ENCODE peak calls at places on chromosomes 4 and X, in five cellular contexts. F, T, X, I and S are unnamed samples.

GRCh38 chr4:153296424-153296823 is 48.1 kb upstream of the MND1 start:
- DNase-seq in F (no peak), X (peak; percentile 47), T (peak; percentile 73), I (no peak), S (no peak)

GRCh38 chr4:119068529-119068962 is 67.1 kb upstream of the MYOZ2 start:
- DNase-seq in F (no peak), X (no peak), I (no peak), T (peak; percentile 36), S (no peak)

GRCh38 chr4:131635191-131635590 is 1513.9 kb upstream of the PCDH10 start:
- DNase-seq in F (no peak), X (no peak), T (no peak), I (no peak), S (no peak)

GRCh38 chr4:30870513-30870912 is 150.3 kb downstream of the PCDH7 start:
- DNase-seq in T (no peak), F (no peak), I (no peak), X (peak; percentile 42), S (no peak)

GRCh38 chr4:179843370-179843769 is 2399.8 kb upstream of the TENM3 start:
- DNase-seq in T (no peak), X (no peak), F (no peak), I (no peak), S (peak; percentile 2)

GRCh38 chr4:93888308-93888707 is 59.8 kb downstream of the ATOH1 start:
- DNase-seq in F (no peak), X (no peak), T (no peak), I (no peak), S (no peak)

GRCh38 chr4:69731826-69732225 is 28.6 kb downstream of the SULT1B1 start:
- DNase-seq in T (peak; percentile 40), X (no peak), I (no peak), F (no peak), S (no peak)

GRCh38 chr4:9987749-9988346 is 33.4 kb downstream of the SLC2A9 start:
- DNase-seq in T (no peak), X (no peak), I (no peak), F (no peak), S (no peak)

GRCh38 chrX:95911062-95911461 is 773.6 kb upstream of the DIAPH2 start:
- DNase-seq in I (no peak), X (no peak), F (no peak), T (no peak), S (no peak)

GRCh38 chrX:135295238-135295943 is 13.9 kb upstream of the ETDC start:
- DNase-seq in F (peak; percentile 26), T (peak; percentile 54), I (peak; percentile 25), X (peak; percentile 31), S (no peak)

GRCh38 chrX:96006281-96006680 is 678.4 kb upstream of the DIAPH2 start:
- DNase-seq in F (no peak), X (no peak), I (no peak), T (peak; percentile 7), S (no peak)

GRCh38 chrX:39630344-39630743 is 467.4 kb downstream of the BCOR start:
- DNase-seq in I (no peak), F (no peak), T (no peak), X (no peak), S (no peak)

GRCh38 chrX:16671005-16671404 is 21.0 kb downstream of the S100G start:
- DNase-seq in T (peak; percentile 74), X (peak; percentile 32), I (no peak), F (no peak), S (no peak)

GRCh38 chr4:94650690-94651089 is 107.1 kb upstream of the BMPR1B start:
- DNase-seq in F (no peak), T (no peak), I (no peak), X (no peak), S (no peak)

GRCh38 chrX:37425370-37425769 is 76.2 kb downstream of the PRRG1 start:
- DNase-seq in X (peak; percentile 18), I (no peak), T (no peak), F (no peak), S (no peak)

GRCh38 chr4:30821891-30822612 is 101.9 kb downstream of the PCDH7 start:
- DNase-seq in X (peak; percentile 95), F (no peak), T (no peak), I (no peak), S (peak; percentile 90)

GRCh38 chr4:101855239-101855638 is 64.7 kb downstream of the BANK1 start:
- DNase-seq in F (no peak), X (no peak), I (no peak), T (no peak), S (no peak)

GRCh38 chr4:38943355-38943754 is 75.7 kb downstream of the FAM114A1 start:
- DNase-seq in X (no peak), F (no peak), T (peak; percentile 16), I (peak; percentile 44), S (no peak)

GRCh38 chr4:82084747-82085146 is 289.0 kb downstream of the HNRNPD start:
- DNase-seq in F (no peak), I (no peak), T (no peak), X (no peak), S (no peak)

GRCh38 chr4:152118819-152119553 is 358.2 kb upstream of the GATB start:
- DNase-seq in F (peak; percentile 11), I (no peak), T (no peak), X (no peak), S (no peak)
- H3K4me3 ChIP-seq in F (no peak overlapping the region), I (no peak overlapping the region), T (no peak overlapping the region), X (no peak overlapping the region), S (no peak overlapping the region)

GRCh38 chr4:85368932-85369331 is 106.0 kb upstream of the ARHGAP24 start:
- DNase-seq in X (no peak), T (no peak), I (no peak), F (no peak), S (no peak)

GRCh38 chr4:85368240-85368639 is 106.7 kb upstream of the ARHGAP24 start:
- DNase-seq in T (no peak), X (no peak), I (no peak), F (no peak), S (no peak)

GRCh38 chr4:85369703-85370380 is 105.1 kb upstream of the ARHGAP24 start:
- DNase-seq in X (no peak), I (no peak), F (no peak), T (no peak), S (no peak)

GRCh38 chr4:85370400-85371032 is 104.4 kb upstream of the ARHGAP24 start:
- DNase-seq in F (no peak), T (peak; percentile 58), I (peak; percentile 10), X (peak; percentile 8), S (no peak)

GRCh38 chr4:85367815-85368214 is 107.1 kb upstream of the ARHGAP24 start:
- DNase-seq in F (no peak), T (no peak), I (no peak), X (no peak), S (no peak)
- TF ChIP-seq CTCF in F (no peak), T (no peak), I (no peak), X (no peak), S (no peak)

GRCh38 chr4:74108457-74109115 is 9.6 kb upstream of the CXCL2 start:
- DNase-seq in X (no peak), F (no peak), T (no peak), I (no peak), S (no peak)
- H3K4me3 ChIP-seq in X (no peak overlapping the region), F (no peak overlapping the region), T (no peak overlapping the region), I (no peak overlapping the region), S (no peak overlapping the region)

GRCh38 chr4:77859256-77859655 is 3.4 kb upstream of the MRPL1 start:
- DNase-seq in I (no peak), T (no peak), X (no peak), F (no peak), S (no peak)

GRCh38 chr4:77865259-77865658 is 2.6 kb downstream of the MRPL1 start:
- DNase-seq in X (no peak), T (no peak), F (no peak), I (no peak), S (no peak)

GRCh38 chr4:77861500-77861899 is 1.1 kb upstream of the MRPL1 start:
- DNase-seq in T (no peak), I (no peak), F (no peak), X (peak; percentile 37), S (no peak)

GRCh38 chr4:77862478-77863216 is at the start of gene MRPL1:
- DNase-seq in I (peak; percentile 86), T (peak; percentile 95), F (peak; percentile 46), X (peak; percentile 92), S (peak; percentile 86)
- TF ChIP-seq CTCF in I (no peak), T (no peak), F (no peak), X (no peak), S (no peak)

GRCh38 chrX:109856974-109857373 is 123.9 kb upstream of the ACSL4 start:
- DNase-seq in T (peak; percentile 40), X (no peak), F (no peak), I (no peak), S (no peak)
- H3K4me3 ChIP-seq in T (no peak overlapping the region), X (no peak overlapping the region), F (no peak overlapping the region), I (no peak overlapping the region), S (no peak overlapping the region)

DNA sequence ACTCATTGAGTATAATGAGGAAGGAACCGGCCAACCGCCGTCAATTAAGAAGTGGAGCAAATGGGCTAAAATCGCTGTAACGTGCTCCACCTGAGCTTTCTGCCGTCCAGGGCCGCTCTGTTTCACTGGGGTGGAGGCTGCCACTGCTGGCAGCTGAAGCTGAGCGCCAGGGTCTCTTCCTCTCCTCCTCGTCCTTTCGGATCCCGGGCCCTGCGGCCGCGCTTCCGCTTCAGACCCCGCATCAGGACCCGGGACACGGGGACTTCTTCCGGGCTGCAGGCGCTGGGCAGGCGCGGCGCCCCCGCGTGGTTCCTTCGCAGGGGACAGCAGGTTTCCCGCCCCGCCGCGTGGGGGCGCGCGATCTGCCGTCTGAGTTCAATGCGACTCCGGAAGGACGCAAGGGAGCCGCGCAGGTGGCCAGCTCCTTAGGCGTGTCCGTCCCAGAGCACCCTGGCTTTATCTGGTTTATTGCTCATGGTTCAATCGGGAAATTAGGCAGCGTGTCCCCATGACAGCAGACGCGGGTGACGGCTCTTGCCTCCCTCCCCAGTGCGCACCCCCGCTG is 519.8 kb downstream of the TRIML1 start:
- DNase-seq in I (no peak), X (no peak), F (peak; percentile 83), T (no peak), S (no peak)
- TF ChIP-seq CTCF in I (no peak), X (no peak), F (no peak), T (no peak), S (no peak)